ENCODE peak calls at places on chromosomes 2 and 18, in seven cellular contexts. O, C, I, R, H, X and L are unnamed samples.

GRCh38 chr2:213089438-213089837 is 62.0 kb downstream of the IKZF2 start:
- DNase-seq in R (no peak), X (no peak), C (no peak), H (no peak), I (no peak), O (no peak), L (no peak)

GRCh38 chr2:204220896-204221295 is 284.3 kb downstream of the ICOS start:
- DNase-seq in O (no peak), X (no peak), H (no peak), R (no peak), I (no peak), C (no peak), L (no peak)

GRCh38 chr2:162917626-162918025 is 79.1 kb upstream of the KCNH7 start:
- DNase-seq in X (no peak), C (no peak), O (no peak), H (no peak), I (no peak), R (no peak), L (no peak)

GRCh38 chr2:159912580-159912979 is 114.6 kb upstream of the CD302 start:
- DNase-seq in X (no peak), O (no peak), R (no peak), H (no peak), C (no peak), I (no peak), L (no peak)

GRCh38 chr2:200662727-200663126 is 76.9 kb downstream of the AOX1 start:
- DNase-seq in I (no peak), O (peak; percentile 33), R (no peak), X (no peak), H (peak; percentile 28), C (no peak), L (no peak)

GRCh38 chr2:238901461-238902057 is 53.7 kb downstream of the TWIST2 start:
- DNase-seq in H (no peak), I (no peak), C (no peak), O (no peak), X (no peak), R (no peak), L (no peak)

GRCh38 chr2:232925153-232925768 is 55.2 kb downstream of the SNORC start:
- DNase-seq in X (no peak), R (no peak), O (no peak), I (no peak), C (no peak), H (no peak), L (peak; percentile 23)

GRCh38 chr2:179842498-179843153 is 18.8 kb downstream of the ZNF385B start:
- DNase-seq in R (peak; percentile 70), O (no peak), I (no peak), X (no peak), C (peak; percentile 43), H (peak; percentile 48), L (no peak)

GRCh38 chr2:217899231-217900009 is 103.4 kb downstream of the TNS1 start:
- DNase-seq in C (peak; percentile 79), O (peak; percentile 27), I (peak; percentile 71), H (peak; percentile 86), R (peak; percentile 76), X (no peak), L (peak; percentile 35)

GRCh38 chr2:145682536-145683157 is 1162.7 kb upstream of the ZEB2 start:
- DNase-seq in X (no peak), I (no peak), H (no peak), R (no peak), O (no peak), C (no peak), L (no peak)

GRCh38 chr2:28977176-28977875 is 3.8 kb upstream of the TOGARAM2 start:
- DNase-seq in R (no peak), O (no peak), C (no peak), I (no peak), X (no peak), H (no peak), L (no peak)

GRCh38 chr2:109399061-109399460 is 214.7 kb downstream of the SEPTIN10 start:
- DNase-seq in R (no peak), H (no peak), X (no peak), O (no peak), I (no peak), C (no peak), L (no peak)

GRCh38 chr2:216833076-216833475 is 26.8 kb downstream of the TNP1 start:
- DNase-seq in X (no peak), I (no peak), O (no peak), H (no peak), R (no peak), C (no peak), L (no peak)

GRCh38 chr2:11774600-11774999 is 28.2 kb downstream of the LPIN1 start:
- DNase-seq in C (no peak), X (no peak), R (no peak), O (no peak), H (no peak), I (no peak), L (no peak)

DNA sequence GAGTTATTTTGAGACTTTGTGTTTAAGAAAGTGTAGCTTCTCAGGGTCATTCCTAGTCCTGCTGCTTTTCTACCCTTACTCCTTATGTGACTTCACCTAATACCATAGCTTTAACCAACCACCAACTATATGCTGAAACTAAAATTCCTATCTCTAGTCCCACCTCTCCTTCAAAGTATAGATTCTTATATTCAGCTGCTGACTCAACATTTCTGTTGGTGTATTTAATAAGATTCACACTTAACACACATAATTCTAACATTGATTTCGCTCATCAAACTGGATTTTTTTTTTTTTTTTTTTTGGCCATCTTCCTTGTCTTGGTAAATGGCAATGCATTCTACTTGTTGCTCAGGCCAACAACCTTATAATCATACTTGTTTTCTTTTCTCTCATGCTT is 30.1 kb downstream of the TAF1B start:
- DNase-seq in O (no peak), X (no peak), I (no peak), H (no peak), R (no peak), C (no peak), L (no peak)
- TF ChIP-seq JUND in O (no peak), X (no peak), I (no peak), H (no peak), R (no peak), C (no peak), L (no peak)

GRCh38 chr2:136322436-136322835 is 204.5 kb upstream of the CXCR4 start:
- DNase-seq in R (no peak), I (no peak), H (no peak), X (no peak), O (no peak), C (no peak), L (no peak)
- TF ChIP-seq JUND in R (no peak), I (no peak), H (no peak), X (no peak), O (no peak), C (no peak), L (no peak)

GRCh38 chr2:126645211-126645618 is 10.7 kb upstream of the GYPC start:
- DNase-seq in I (no peak), H (no peak), X (no peak), O (no peak), C (peak; percentile 77), R (no peak), L (no peak)

GRCh38 chr2:126642031-126642430 is 13.9 kb upstream of the GYPC start:
- DNase-seq in I (no peak), X (no peak), H (no peak), C (no peak), R (no peak), O (no peak), L (no peak)

GRCh38 chr2:126643431-126643830 is 12.5 kb upstream of the GYPC start:
- DNase-seq in I (no peak), O (no peak), H (no peak), X (no peak), C (no peak), R (no peak), L (no peak)

GRCh38 chr2:126643972-126644371 is 12.0 kb upstream of the GYPC start:
- DNase-seq in O (no peak), C (no peak), R (no peak), H (no peak), X (no peak), I (no peak), L (no peak)

GRCh38 chr2:126644630-126645191 is 11.2 kb upstream of the GYPC start:
- DNase-seq in R (no peak), I (no peak), C (peak; percentile 45), X (no peak), O (no peak), H (no peak), L (no peak)
- TF ChIP-seq JUND in R (no peak), I (no peak), C (no peak), X (no peak), O (no peak), H (no peak), L (no peak)

DNA sequence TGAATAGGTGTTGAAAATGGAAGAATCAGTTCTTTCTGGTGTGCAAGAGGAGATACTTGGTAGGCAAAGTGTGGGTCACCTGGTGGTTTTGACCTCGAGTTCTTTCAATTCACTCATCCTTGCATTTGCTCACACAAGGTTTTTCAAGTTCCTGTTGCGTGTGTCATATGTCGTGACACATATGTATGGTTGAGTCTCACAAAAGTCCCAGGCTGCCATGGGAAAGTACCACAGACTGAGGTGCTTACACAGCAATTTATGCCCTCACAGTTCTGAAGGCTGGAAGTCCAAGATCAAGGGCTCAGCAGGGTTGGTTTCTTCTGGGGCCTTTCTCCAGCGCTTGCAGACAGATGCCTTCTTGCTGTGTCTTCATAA is 64.4 kb downstream of the NCK2 start:
- DNase-seq in C (no peak), I (no peak), X (no peak), H (no peak), R (no peak), O (no peak), L (no peak)
- TF ChIP-seq JUND in C (no peak), I (no peak), X (no peak), H (no peak), R (no peak), O (no peak), L (no peak)

GRCh38 chr2:235883675-235884074 is 284.5 kb downstream of the GBX2 start:
- DNase-seq in R (no peak), X (no peak), I (no peak), C (no peak), H (no peak), O (no peak), L (no peak)
- TF ChIP-seq JUND in R (no peak), X (no peak), I (no peak), C (no peak), H (no peak), O (no peak), L (no peak)

DNA sequence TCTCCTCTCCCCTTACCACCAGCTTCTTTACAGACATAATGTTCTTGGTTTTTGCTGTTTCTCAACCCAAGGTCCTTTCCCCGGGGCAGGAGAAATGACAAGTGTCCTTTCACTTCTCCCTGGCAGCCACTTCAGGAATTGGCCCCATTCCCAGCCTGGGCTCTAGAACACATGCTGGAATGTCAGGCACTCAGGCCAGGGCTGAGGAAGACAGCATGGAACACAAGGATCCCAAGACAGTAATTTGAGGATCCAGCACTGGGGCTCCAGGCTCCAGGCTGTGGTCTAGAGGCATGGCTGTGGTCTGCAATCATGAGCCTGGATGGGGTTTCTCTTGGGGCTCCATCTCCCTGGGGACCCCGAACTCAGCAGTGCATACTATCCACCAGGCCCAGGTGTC is 201.4 kb downstream of the CELF4 start:
- DNase-seq in H (no peak), I (no peak), C (no peak), R (no peak), O (no peak), X (no peak), L (no peak)
- TF ChIP-seq JUND in H (no peak), I (no peak), C (no peak), R (no peak), O (no peak), X (no peak), L (no peak)

GRCh38 chr2:74953796-74954499 is 4.5 kb upstream of the POLE4 start:
- DNase-seq in X (no peak), C (no peak), R (no peak), I (no peak), H (no peak), O (no peak), L (no peak)
- TF ChIP-seq JUND in X (no peak), C (no peak), R (no peak), I (no peak), H (no peak), O (no peak), L (no peak)

GRCh38 chr2:38716185-38716584 is 35.0 kb downstream of the SRSF7 start:
- DNase-seq in H (peak; percentile 83), O (no peak), R (no peak), C (no peak), I (no peak), X (no peak), L (peak; percentile 23)
- TF ChIP-seq JUND in H (no peak), O (no peak), R (no peak), C (no peak), I (no peak), X (no peak), L (no peak)